ENCODE peak calls at places on chromosomes 5 and 9, in five cellular contexts. One of them, this sample, is unnamed.

GRCh38 chr9:77712533-77713130 is 64.5 kb upstream of the GNA14 start:
- DNase-seq in body of pancreas: no peak
- DNase-seq in A549: peak
- DNase-seq in heart left ventricle: no peak
- DNase-seq in HAP-1: no peak
- DNase-seq in this sample: peak

GRCh38 chr5:173328896-173329369 is 719 bp upstream of the STC2 start:
- DNase-seq in body of pancreas: peak
- DNase-seq in A549: peak
- DNase-seq in heart left ventricle: no peak
- DNase-seq in HAP-1: no peak
- DNase-seq in this sample: no peak

GRCh38 chr5:133993152-133993548 is 11.6 kb downstream of the VDAC1 start:
- DNase-seq in body of pancreas: no peak
- DNase-seq in A549: no peak
- DNase-seq in heart left ventricle: no peak
- DNase-seq in HAP-1: no peak
- DNase-seq in this sample: no peak

GRCh38 chr9:127059648-127060365 is 62.6 kb downstream of the ANGPTL2 start:
- DNase-seq in body of pancreas: no peak
- DNase-seq in A549: no peak
- DNase-seq in heart left ventricle: no peak
- DNase-seq in HAP-1: no peak
- DNase-seq in this sample: no peak

GRCh38 chr5:76990899-76991475 is 38.1 kb downstream of the CRHBP start:
- DNase-seq in body of pancreas: no peak
- DNase-seq in A549: no peak
- DNase-seq in heart left ventricle: no peak
- DNase-seq in HAP-1: no peak
- DNase-seq in this sample: no peak

GRCh38 chr5:74281191-74281590 is 359.3 kb downstream of the ENC1 start:
- DNase-seq in body of pancreas: no peak
- DNase-seq in A549: no peak
- DNase-seq in heart left ventricle: no peak
- DNase-seq in HAP-1: no peak
- DNase-seq in this sample: no peak

GRCh38 chr5:12367973-12368372 is 463.7 kb upstream of the CTNND2 start:
- DNase-seq in body of pancreas: no peak
- DNase-seq in A549: no peak
- DNase-seq in heart left ventricle: no peak
- DNase-seq in HAP-1: no peak
- DNase-seq in this sample: no peak

GRCh38 chr9:135198889-135199288 is 111.4 kb downstream of the OLFM1 start:
- DNase-seq in body of pancreas: no peak
- DNase-seq in A549: no peak
- DNase-seq in heart left ventricle: no peak
- DNase-seq in HAP-1: no peak
- DNase-seq in this sample: no peak

GRCh38 chr9:69073103-69073502 is 37.6 kb downstream of the FXN start:
- DNase-seq in body of pancreas: no peak
- DNase-seq in A549: no peak
- DNase-seq in heart left ventricle: no peak
- DNase-seq in HAP-1: no peak
- DNase-seq in this sample: no peak

GRCh38 chr9:131889437-131890244 is 149.8 kb upstream of the RAPGEF1 start:
- DNase-seq in body of pancreas: no peak
- DNase-seq in A549: no peak
- DNase-seq in heart left ventricle: peak
- DNase-seq in HAP-1: no peak
- DNase-seq in this sample: no peak

GRCh38 chr5:180648658-180649296 is 623 bp downstream of the FLT4 start:
- DNase-seq in body of pancreas: no peak
- DNase-seq in A549: peak
- DNase-seq in heart left ventricle: peak
- DNase-seq in HAP-1: no peak
- DNase-seq in this sample: no peak
- H3K4me3 ChIP-seq in body of pancreas: no peak
- H3K4me3 ChIP-seq in A549: peak
- H3K4me3 ChIP-seq in heart left ventricle: peak
- H3K4me3 ChIP-seq in HAP-1: peak
- H3K4me3 ChIP-seq in this sample: no peak

DNA sequence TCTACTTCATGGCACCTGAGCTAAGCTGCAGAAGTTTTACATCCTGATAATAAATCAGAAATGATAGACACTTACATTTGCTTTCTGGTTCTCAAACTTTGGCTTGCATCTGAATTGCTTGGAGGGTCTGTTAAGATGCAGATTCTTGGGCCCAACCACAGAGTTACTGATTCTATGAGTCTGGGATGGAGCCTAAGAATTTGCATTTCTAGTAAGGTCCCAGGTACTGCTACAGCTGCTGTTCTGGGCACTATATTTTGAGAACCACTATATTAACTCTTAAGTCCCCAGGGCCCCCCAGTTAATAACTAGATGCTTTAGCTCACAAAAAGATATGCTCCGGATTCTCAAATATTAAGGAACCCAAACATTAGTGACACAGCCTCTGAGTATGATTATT is 69.8 kb upstream of the DAB2 start:
- DNase-seq in body of pancreas: no peak
- DNase-seq in A549: no peak
- DNase-seq in heart left ventricle: no peak
- DNase-seq in HAP-1: no peak
- DNase-seq in this sample: no peak
- H3K4me3 ChIP-seq in body of pancreas: no peak
- H3K4me3 ChIP-seq in A549: no peak
- H3K4me3 ChIP-seq in heart left ventricle: no peak
- H3K4me3 ChIP-seq in HAP-1: no peak
- H3K4me3 ChIP-seq in this sample: no peak

GRCh38 chr9:128636024-128636390 is 20.6 kb downstream of the DYNC2I2 start:
- DNase-seq in body of pancreas: peak
- DNase-seq in A549: peak
- DNase-seq in heart left ventricle: peak
- DNase-seq in HAP-1: no peak
- DNase-seq in this sample: no peak
- H3K4me3 ChIP-seq in body of pancreas: no peak
- H3K4me3 ChIP-seq in A549: peak
- H3K4me3 ChIP-seq in heart left ventricle: peak
- H3K4me3 ChIP-seq in HAP-1: no peak
- H3K4me3 ChIP-seq in this sample: no peak

GRCh38 chr5:93603191-93603590 is 20.2 kb downstream of the NR2F1 start:
- DNase-seq in body of pancreas: no peak
- DNase-seq in A549: no peak
- DNase-seq in heart left ventricle: no peak
- DNase-seq in HAP-1: no peak
- DNase-seq in this sample: no peak

GRCh38 chr5:93604119-93604963 is 21.3 kb downstream of the NR2F1 start:
- DNase-seq in body of pancreas: no peak
- DNase-seq in A549: no peak
- DNase-seq in heart left ventricle: no peak
- DNase-seq in HAP-1: no peak
- DNase-seq in this sample: no peak

GRCh38 chr5:93602261-93603149 is 19.5 kb downstream of the NR2F1 start:
- DNase-seq in body of pancreas: no peak
- DNase-seq in A549: no peak
- DNase-seq in heart left ventricle: no peak
- DNase-seq in HAP-1: no peak
- DNase-seq in this sample: no peak

GRCh38 chr5:93601433-93602175 is 18.6 kb downstream of the NR2F1 start:
- DNase-seq in body of pancreas: no peak
- DNase-seq in A549: no peak
- DNase-seq in heart left ventricle: no peak
- DNase-seq in HAP-1: no peak
- DNase-seq in this sample: no peak

DNA sequence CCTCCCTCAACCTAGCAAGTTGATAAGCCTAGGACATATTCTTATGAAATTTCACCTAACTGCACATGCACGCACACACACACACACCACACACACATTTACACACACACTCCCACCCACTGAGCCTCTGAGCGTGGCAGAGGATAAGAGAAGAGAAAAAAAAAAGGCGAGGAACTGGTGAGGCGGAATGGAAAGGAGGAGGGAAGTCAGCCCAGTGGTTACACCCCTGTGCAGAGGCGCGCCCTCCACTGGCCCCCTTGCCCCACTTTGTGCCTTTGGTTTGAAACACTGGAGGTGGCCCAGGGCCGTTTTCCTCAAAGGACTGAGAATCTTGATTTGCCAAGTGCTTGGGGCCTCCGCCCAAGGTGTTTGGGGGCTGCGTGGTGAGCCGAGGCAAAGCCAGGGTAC is 20.7 kb downstream of the NR2F1 start:
- DNase-seq in body of pancreas: no peak
- DNase-seq in A549: no peak
- DNase-seq in heart left ventricle: no peak
- DNase-seq in HAP-1: no peak
- DNase-seq in this sample: no peak
- H3K4me3 ChIP-seq in body of pancreas: no peak
- H3K4me3 ChIP-seq in A549: no peak
- H3K4me3 ChIP-seq in heart left ventricle: no peak
- H3K4me3 ChIP-seq in HAP-1: no peak
- H3K4me3 ChIP-seq in this sample: peak

GRCh38 chr9:89920131-89920530 is 315.3 kb downstream of the GADD45G start:
- DNase-seq in body of pancreas: no peak
- DNase-seq in A549: no peak
- DNase-seq in heart left ventricle: no peak
- DNase-seq in HAP-1: no peak
- DNase-seq in this sample: no peak

GRCh38 chr9:89919171-89919681 is 314.4 kb downstream of the GADD45G start:
- DNase-seq in body of pancreas: peak
- DNase-seq in A549: peak
- DNase-seq in heart left ventricle: peak
- DNase-seq in HAP-1: peak
- DNase-seq in this sample: no peak

GRCh38 chr9:89915187-89915586 is 310.4 kb downstream of the GADD45G start:
- DNase-seq in body of pancreas: no peak
- DNase-seq in A549: no peak
- DNase-seq in heart left ventricle: no peak
- DNase-seq in HAP-1: no peak
- DNase-seq in this sample: no peak

GRCh38 chr9:89916001-89916635 is 311.3 kb downstream of the GADD45G start:
- DNase-seq in body of pancreas: no peak
- DNase-seq in A549: no peak
- DNase-seq in heart left ventricle: no peak
- DNase-seq in HAP-1: no peak
- DNase-seq in this sample: no peak

GRCh38 chr9:89917861-89918260 is 313.0 kb downstream of the GADD45G start:
- DNase-seq in body of pancreas: no peak
- DNase-seq in A549: no peak
- DNase-seq in heart left ventricle: no peak
- DNase-seq in HAP-1: no peak
- DNase-seq in this sample: no peak
- H3K4me3 ChIP-seq in body of pancreas: no peak
- H3K4me3 ChIP-seq in A549: no peak
- H3K4me3 ChIP-seq in heart left ventricle: no peak
- H3K4me3 ChIP-seq in HAP-1: no peak
- H3K4me3 ChIP-seq in this sample: no peak

DNA sequence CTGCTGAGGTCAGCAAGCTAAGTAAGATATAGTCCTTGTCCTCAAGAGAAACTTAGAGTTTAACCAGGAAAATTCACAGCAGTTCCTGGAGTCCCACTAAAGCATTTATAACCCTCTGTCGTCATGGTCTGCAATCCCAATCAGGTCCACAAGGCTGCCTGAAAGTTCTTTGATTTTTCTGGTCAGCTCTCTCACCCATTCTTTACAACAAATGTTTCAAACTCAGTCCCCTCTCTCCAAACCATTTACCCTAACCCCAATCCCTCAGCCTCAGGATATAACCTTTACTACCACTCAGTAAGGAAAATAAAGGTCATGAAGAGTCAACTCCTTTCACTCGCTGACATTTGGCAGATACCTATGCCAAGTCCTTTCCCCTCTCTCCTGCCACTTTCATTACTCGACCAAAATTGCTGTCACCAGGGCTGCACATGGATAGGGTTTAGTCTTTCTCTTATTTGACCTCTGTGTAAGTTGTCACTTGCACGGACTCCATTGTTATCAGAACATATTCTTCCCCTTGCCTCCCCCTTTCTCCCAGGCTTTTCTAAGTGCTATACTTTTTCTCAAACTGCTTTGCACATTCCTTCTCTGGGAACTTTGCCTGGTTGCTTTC is 936.6 kb downstream of the NR2F1-AS1 start:
- DNase-seq in body of pancreas: no peak
- DNase-seq in A549: peak
- DNase-seq in heart left ventricle: no peak
- DNase-seq in HAP-1: no peak
- DNase-seq in this sample: no peak
- H3K4me3 ChIP-seq in body of pancreas: no peak
- H3K4me3 ChIP-seq in A549: no peak
- H3K4me3 ChIP-seq in heart left ventricle: no peak
- H3K4me3 ChIP-seq in HAP-1: no peak
- H3K4me3 ChIP-seq in this sample: no peak

GRCh38 chr5:64506567-64507321 is 929 bp downstream of the RGS7BP start:
- DNase-seq in body of pancreas: no peak
- DNase-seq in A549: no peak
- DNase-seq in heart left ventricle: no peak
- DNase-seq in HAP-1: no peak
- DNase-seq in this sample: no peak
- H3K4me3 ChIP-seq in body of pancreas: no peak
- H3K4me3 ChIP-seq in A549: peak
- H3K4me3 ChIP-seq in heart left ventricle: peak
- H3K4me3 ChIP-seq in HAP-1: peak
- H3K4me3 ChIP-seq in this sample: peak